ENCODE peak calls at places on chromosomes 3 and 15, in five cellular contexts. L, N, A, O and B are unnamed samples. For H3K4me1, the result is how much of the 10 kb centered on the place peaks cover.

GRCh38 chr15:37967788-37968187 is 33.3 kb downstream of the TMCO5A start:
- DNase-seq in O (no peak), A (no peak), N (no peak), L (no peak), B (no peak)

GRCh38 chr15:70023769-70024491 is 73.8 kb downstream of the TLE3 start:
- DNase-seq in A (peak), L (no peak), N (peak), O (no peak), B (no peak)

GRCh38 chr3:192819001-192819569 is 91.7 kb upstream of the FGF12 start:
- DNase-seq in A (no peak), O (no peak), L (no peak), N (no peak), B (no peak)

GRCh38 chr3:52073490-52073889 is 17.1 kb upstream of the DUSP7 start:
- DNase-seq in L (no peak), A (no peak), O (no peak), N (no peak), B (no peak)

GRCh38 chr3:123348471-123349200 is 100.3 kb downstream of the ADCY5 start:
- DNase-seq in L (no peak), A (no peak), O (no peak), N (no peak), B (no peak)

GRCh38 chr15:89958107-89958805 is 42.9 kb upstream of the ZNF710 start:
- DNase-seq in L (no peak), A (no peak), O (no peak), N (no peak), B (no peak)

GRCh38 chr3:195197764-195198423 is 73.1 kb downstream of the XXYLT1 start:
- DNase-seq in N (peak), A (no peak), O (no peak), L (no peak), B (no peak)

GRCh38 chr3:128194843-128195242 is 41.6 kb downstream of the EEFSEC start:
- DNase-seq in O (no peak), L (peak), N (no peak), A (no peak), B (no peak)

GRCh38 chr3:142027713-142028112 is 121.6 kb downstream of the TFDP2 start:
- DNase-seq in N (peak), A (no peak), L (no peak), O (no peak), B (peak)

GRCh38 chr15:58334803-58335202 is 97.0 kb upstream of the LIPC start:
- DNase-seq in A (no peak), L (no peak), N (no peak), O (no peak), B (no peak)

GRCh38 chr3:23385327-23385726 is 182.2 kb downstream of the UBE2E2 start:
- DNase-seq in L (no peak), N (no peak), O (no peak), A (no peak), B (no peak)

GRCh38 chr3:4340411-4341335 is 37.5 kb downstream of the SETMAR start:
- DNase-seq in N (no peak), O (no peak), L (no peak), A (no peak), B (no peak)

GRCh38 chr3:188164248-188164687 is 10.3 kb downstream of the LPP start:
- DNase-seq in O (no peak), A (no peak), N (no peak), L (no peak), B (no peak)

GRCh38 chr15:95266481-95267061 is 1035.2 kb downstream of the MCTP2 start:
- DNase-seq in L (no peak), N (no peak), A (no peak), O (no peak), B (no peak)

DNA sequence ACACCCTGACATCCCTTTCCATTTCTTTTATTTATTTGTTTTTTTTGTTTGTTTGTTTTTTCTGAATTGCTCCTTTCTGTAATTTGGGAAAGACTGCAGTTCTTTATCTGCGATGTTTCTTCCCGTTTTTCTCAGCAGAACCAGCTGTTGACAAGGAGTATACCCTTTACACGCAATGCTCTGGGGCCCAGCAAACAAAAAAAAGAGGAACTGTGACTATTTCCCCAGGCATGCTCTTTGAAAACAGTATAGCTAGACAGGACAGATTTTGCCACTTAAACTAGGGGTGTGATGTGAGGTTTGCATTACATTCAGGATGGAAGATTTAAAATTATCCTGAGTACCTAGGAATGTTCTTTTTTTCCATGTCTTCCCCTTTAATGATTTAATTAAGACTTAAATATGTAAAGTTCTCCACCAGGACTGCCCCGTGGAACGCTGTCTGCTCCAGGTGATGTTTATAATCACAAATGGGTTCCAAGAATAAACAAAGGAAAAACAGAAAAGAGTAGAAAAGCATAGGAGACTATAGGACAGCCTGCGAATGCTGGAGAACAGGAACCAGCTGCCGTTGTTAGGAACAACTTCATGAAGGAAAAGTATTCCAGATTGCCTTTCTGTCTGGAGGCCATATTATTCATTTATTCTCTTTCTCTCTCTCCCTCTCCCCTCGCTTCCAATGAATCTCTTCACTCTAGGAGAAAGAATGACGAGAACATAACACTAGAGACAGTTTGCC is 43.3 kb downstream of the TGFBR2 start:
- DNase-seq in A (no peak), L (no peak), N (no peak), O (no peak), B (no peak)
- H3K4me1 ChIP-seq in A (under half), L (under half), N (under half), O (under half), B (under half)

GRCh38 chr15:40103864-40104271 is 4.8 kb downstream of the BMF start:
- DNase-seq in L (no peak), O (no peak), N (no peak), A (no peak), B (no peak)
- H3K4me1 ChIP-seq in L (half or more), O (half or more), N (half or more), A (half or more), B (under half)

DNA sequence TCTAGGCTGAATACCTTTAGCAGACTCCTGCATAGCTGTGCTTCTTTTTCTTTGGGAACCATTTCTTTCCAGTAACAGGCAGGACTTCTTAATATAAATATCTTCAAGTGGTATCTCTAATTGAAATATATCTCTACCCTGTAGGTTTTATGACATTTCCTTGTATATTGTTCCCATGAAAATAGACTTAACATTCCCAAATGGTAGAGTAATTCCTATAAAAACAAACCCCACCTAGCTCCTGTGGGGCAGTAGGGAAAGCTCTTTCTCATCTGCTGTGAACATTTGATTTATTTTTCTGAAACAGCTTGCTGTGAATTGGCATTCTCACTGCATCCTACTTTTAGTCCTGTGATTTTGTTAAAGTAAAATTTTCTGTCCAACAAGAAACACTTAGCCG is 20.8 kb downstream of the SELENOT start:
- DNase-seq in N (no peak), O (no peak), L (no peak), A (no peak), B (no peak)
- H3K4me1 ChIP-seq in N (under half), O (under half), L (under half), A (under half), B (under half)

GRCh38 chr15:67098768-67099282 is 33.4 kb downstream of the SMAD3 start:
- DNase-seq in A (no peak), N (no peak), L (no peak), O (no peak), B (no peak)

GRCh38 chr15:67100124-67100791 is 34.9 kb downstream of the SMAD3 start:
- DNase-seq in A (no peak), L (no peak), N (no peak), O (no peak), B (no peak)

GRCh38 chr15:67103021-67103420 is 37.6 kb downstream of the SMAD3 start:
- DNase-seq in N (no peak), O (no peak), A (no peak), L (no peak), B (no peak)

GRCh38 chr15:67101981-67102929 is 36.9 kb downstream of the SMAD3 start:
- DNase-seq in N (no peak), A (no peak), L (no peak), O (peak), B (no peak)

DNA sequence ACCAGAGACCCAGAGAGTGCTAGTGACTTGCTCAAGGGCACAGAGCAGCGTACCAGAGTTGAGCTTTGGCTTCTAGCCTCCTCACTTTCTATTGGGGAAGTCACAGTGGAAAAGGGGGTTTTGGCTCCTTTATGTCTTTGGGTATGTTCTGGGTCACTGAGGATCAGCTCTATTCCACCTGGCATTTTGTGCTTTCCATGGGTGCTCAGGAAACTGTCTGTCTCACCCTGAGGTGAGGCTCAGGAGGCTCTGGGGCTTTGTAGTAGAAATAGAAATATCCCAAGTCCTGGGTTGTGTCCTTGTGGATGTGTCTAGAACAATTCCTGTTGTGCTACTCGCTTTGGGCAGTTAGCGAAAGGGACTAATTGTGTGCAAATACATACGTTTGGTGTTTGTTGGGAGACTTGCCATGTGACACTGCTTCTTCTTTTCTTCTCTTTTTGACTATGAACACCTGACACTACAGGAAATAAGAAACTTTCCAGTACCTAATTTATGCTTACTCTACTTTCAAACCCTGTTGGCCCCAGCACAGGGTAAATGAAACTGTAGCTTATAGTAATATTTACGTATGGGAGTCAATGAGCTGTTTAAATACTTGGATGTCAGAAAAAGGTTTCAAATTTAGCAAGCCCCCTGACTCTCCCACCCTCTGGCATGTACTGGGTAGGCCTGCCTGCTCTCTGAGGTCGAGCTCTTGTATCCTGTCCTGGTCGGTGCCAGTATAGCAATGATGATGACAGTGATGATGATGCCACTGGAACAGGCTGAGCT is 35.6 kb downstream of the SMAD3 start:
- DNase-seq in N (no peak), A (no peak), O (peak), L (no peak), B (no peak)
- H3K4me1 ChIP-seq in N (half or more), A (half or more), O (half or more), L (under half), B (under half)

GRCh38 chr15:74403590-74403919 is 30.2 kb downstream of the SEMA7A start:
- DNase-seq in L (no peak), N (no peak), A (no peak), O (no peak), B (no peak)
- H3K4me1 ChIP-seq in L (under half), N (under half), A (under half), O (under half), B (under half)

DNA sequence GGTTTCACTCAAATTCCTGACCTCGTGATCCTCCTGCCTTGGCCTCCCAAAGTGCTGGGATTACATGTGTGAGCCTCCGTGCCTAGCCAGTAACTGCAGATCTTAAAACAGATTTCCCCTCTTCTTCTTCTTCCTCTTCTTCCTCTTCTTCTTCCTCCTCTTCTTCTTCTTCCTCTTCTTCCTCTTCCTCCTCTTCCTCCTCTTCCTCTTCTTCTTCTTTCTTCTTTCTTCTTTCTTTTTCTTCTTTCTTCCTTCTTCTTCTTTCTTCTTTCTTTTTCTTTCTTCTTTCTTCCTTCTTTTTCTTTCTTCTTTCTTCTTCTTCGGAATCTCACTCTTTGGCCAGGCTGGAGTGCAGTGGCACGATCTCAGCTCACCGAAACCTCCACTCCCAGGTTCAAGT is 7.8 kb downstream of the USP3 start:
- DNase-seq in L (no peak), N (no peak), O (no peak), A (no peak), B (no peak)
- H3K4me1 ChIP-seq in L (under half), N (half or more), O (half or more), A (half or more), B (under half)

GRCh38 chr3:149018247-149018646 is 26.9 kb downstream of the GYG1 start:
- DNase-seq in A (no peak), O (no peak), N (no peak), L (no peak), B (no peak)
- H3K4me1 ChIP-seq in A (half or more), O (under half), N (under half), L (under half), B (under half)

GRCh38 chr15:39270976-39271375 is 309.9 kb upstream of the THBS1 start:
- DNase-seq in A (no peak), L (no peak), N (no peak), O (no peak), B (no peak)
- H3K4me1 ChIP-seq in A (under half), L (under half), N (under half), O (under half), B (under half)

DNA sequence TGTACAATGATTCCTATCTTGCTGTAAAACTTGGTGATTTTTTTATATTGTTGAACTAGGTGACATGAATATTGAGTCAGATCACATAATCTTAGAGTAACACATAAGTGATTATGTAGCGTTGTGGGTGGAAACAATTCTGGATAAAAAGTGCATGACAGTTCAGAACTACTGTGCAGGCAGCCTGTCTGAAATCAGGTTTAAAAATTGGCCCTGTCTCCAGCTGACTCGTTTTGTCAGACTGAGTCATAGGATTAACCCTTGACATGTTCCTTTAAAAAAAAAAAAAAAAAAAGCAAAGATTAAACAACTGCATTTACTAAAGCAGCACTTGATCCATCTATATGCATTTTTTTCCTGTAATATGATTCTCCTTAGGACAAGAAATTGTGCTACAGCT is 160.0 kb upstream of the CGNL1 start:
- DNase-seq in N (peak), L (no peak), O (no peak), A (no peak), B (no peak)
- H3K4me1 ChIP-seq in N (half or more), L (under half), O (under half), A (under half), B (half or more)